ENCODE peak calls at places on chromosomes 16 and 17, in nine cellular contexts. One of them, this sample, is unnamed. For H3K4me1, the result is how much of the 10 kb centered on the place peaks cover.

GRCh38 chr17:44108440-44109311 is 14.8 kb downstream of the HDAC5 start:
- DNase-seq in IMR-90: peak
- DNase-seq in mammary epithelial cell: no peak
- DNase-seq in fibroblast of lung: peak
- DNase-seq in PC-3: no peak
- DNase-seq in H1: no peak
- DNase-seq in neural progenitor cell: no peak
- DNase-seq in DND-41: no peak
- DNase-seq in mesendoderm: no peak
- DNase-seq in this sample: peak

GRCh38 chr16:68364601-68364998 is 53.8 kb downstream of the PRMT7 start:
- DNase-seq in IMR-90: peak
- DNase-seq in mammary epithelial cell: no peak
- DNase-seq in fibroblast of lung: no peak
- DNase-seq in PC-3: no peak
- DNase-seq in H1: peak
- DNase-seq in neural progenitor cell: no peak
- DNase-seq in DND-41: no peak
- DNase-seq in mesendoderm: peak
- DNase-seq in this sample: peak

GRCh38 chr17:18027280-18027679 is 11.7 kb downstream of the ATPAF2 start:
- DNase-seq in IMR-90: no peak
- DNase-seq in mammary epithelial cell: no peak
- DNase-seq in fibroblast of lung: no peak
- DNase-seq in PC-3: no peak
- DNase-seq in H1: no peak
- DNase-seq in neural progenitor cell: no peak
- DNase-seq in DND-41: no peak
- DNase-seq in mesendoderm: no peak
- DNase-seq in this sample: no peak

GRCh38 chr17:57340160-57340981 is 84.0 kb downstream of the MSI2 start:
- DNase-seq in IMR-90: no peak
- DNase-seq in mammary epithelial cell: no peak
- DNase-seq in fibroblast of lung: no peak
- DNase-seq in PC-3: no peak
- DNase-seq in H1: no peak
- DNase-seq in neural progenitor cell: no peak
- DNase-seq in DND-41: no peak
- DNase-seq in mesendoderm: no peak
- DNase-seq in this sample: no peak

GRCh38 chr16:56513972-56514371 is 5.9 kb downstream of the BBS2 start:
- DNase-seq in IMR-90: peak
- DNase-seq in mammary epithelial cell: peak
- DNase-seq in fibroblast of lung: peak
- DNase-seq in PC-3: peak
- DNase-seq in H1: no peak
- DNase-seq in neural progenitor cell: peak
- DNase-seq in DND-41: peak
- DNase-seq in mesendoderm: peak
- DNase-seq in this sample: peak

GRCh38 chr17:64736804-64737492 is 74.8 kb upstream of the SMURF2 start:
- DNase-seq in IMR-90: peak
- DNase-seq in mammary epithelial cell: peak
- DNase-seq in fibroblast of lung: peak
- DNase-seq in PC-3: peak
- DNase-seq in H1: peak
- DNase-seq in neural progenitor cell: peak
- DNase-seq in DND-41: peak
- DNase-seq in mesendoderm: peak
- DNase-seq in this sample: peak

GRCh38 chr16:31063843-31064611 is 10.0 kb downstream of the ZNF668 start:
- DNase-seq in IMR-90: no peak
- DNase-seq in mammary epithelial cell: no peak
- DNase-seq in fibroblast of lung: no peak
- DNase-seq in PC-3: no peak
- DNase-seq in H1: no peak
- DNase-seq in neural progenitor cell: no peak
- DNase-seq in DND-41: no peak
- DNase-seq in mesendoderm: no peak
- DNase-seq in this sample: no peak

GRCh38 chr17:32302037-32302436 is 36.4 kb downstream of the RHBDL3 start:
- DNase-seq in IMR-90: no peak
- DNase-seq in mammary epithelial cell: no peak
- DNase-seq in fibroblast of lung: no peak
- DNase-seq in PC-3: no peak
- DNase-seq in H1: no peak
- DNase-seq in neural progenitor cell: no peak
- DNase-seq in DND-41: no peak
- DNase-seq in mesendoderm: no peak
- DNase-seq in this sample: no peak

GRCh38 chr16:53080345-53081031 is 25.7 kb downstream of the CHD9 start:
- DNase-seq in IMR-90: peak
- DNase-seq in mammary epithelial cell: peak
- DNase-seq in fibroblast of lung: peak
- DNase-seq in PC-3: peak
- DNase-seq in H1: no peak
- DNase-seq in neural progenitor cell: no peak
- DNase-seq in DND-41: no peak
- DNase-seq in mesendoderm: peak
- DNase-seq in this sample: peak

GRCh38 chr16:22413819-22414218 is 39.4 kb upstream of the CDR2 start:
- DNase-seq in IMR-90: no peak
- DNase-seq in mammary epithelial cell: no peak
- DNase-seq in fibroblast of lung: no peak
- DNase-seq in PC-3: no peak
- DNase-seq in H1: peak
- DNase-seq in neural progenitor cell: no peak
- DNase-seq in DND-41: no peak
- DNase-seq in mesendoderm: no peak
- DNase-seq in this sample: no peak

GRCh38 chr17:11182430-11182829 is 58.6 kb upstream of the SHISA6 start:
- DNase-seq in IMR-90: no peak
- DNase-seq in mammary epithelial cell: no peak
- DNase-seq in fibroblast of lung: no peak
- DNase-seq in PC-3: no peak
- DNase-seq in H1: no peak
- DNase-seq in neural progenitor cell: no peak
- DNase-seq in DND-41: no peak
- DNase-seq in mesendoderm: peak
- DNase-seq in this sample: no peak

GRCh38 chr17:59046192-59046591 is 60.5 kb downstream of the TRIM37 start:
- DNase-seq in IMR-90: peak
- DNase-seq in mammary epithelial cell: no peak
- DNase-seq in fibroblast of lung: peak
- DNase-seq in PC-3: no peak
- DNase-seq in H1: no peak
- DNase-seq in neural progenitor cell: no peak
- DNase-seq in DND-41: no peak
- DNase-seq in mesendoderm: no peak
- DNase-seq in this sample: no peak

GRCh38 chr17:74240637-74241036 is 27.3 kb downstream of the TTYH2 start:
- DNase-seq in IMR-90: no peak
- DNase-seq in mammary epithelial cell: no peak
- DNase-seq in fibroblast of lung: peak
- DNase-seq in PC-3: no peak
- DNase-seq in H1: no peak
- DNase-seq in neural progenitor cell: no peak
- DNase-seq in DND-41: no peak
- DNase-seq in mesendoderm: no peak
- DNase-seq in this sample: peak

GRCh38 chr17:15967706-15968399 is 22.9 kb downstream of the ADORA2B start:
- DNase-seq in IMR-90: no peak
- DNase-seq in mammary epithelial cell: no peak
- DNase-seq in fibroblast of lung: no peak
- DNase-seq in PC-3: no peak
- DNase-seq in H1: no peak
- DNase-seq in neural progenitor cell: no peak
- DNase-seq in DND-41: no peak
- DNase-seq in mesendoderm: no peak
- DNase-seq in this sample: no peak
- H3K4me2 ChIP-seq in IMR-90: no peak
- H3K4me2 ChIP-seq in mammary epithelial cell: no peak
- H3K4me2 ChIP-seq in fibroblast of lung: no peak
- H3K4me2 ChIP-seq in PC-3: no peak
- H3K4me2 ChIP-seq in H1: peak
- H3K4me2 ChIP-seq in neural progenitor cell: peak
- H3K4me2 ChIP-seq in DND-41: no peak
- H3K4me2 ChIP-seq in mesendoderm: no peak
- H3K4me2 ChIP-seq in this sample: no peak

GRCh38 chr17:68103148-68103547 is 67.6 kb downstream of the KPNA2 start:
- DNase-seq in IMR-90: no peak
- DNase-seq in mammary epithelial cell: peak
- DNase-seq in fibroblast of lung: no peak
- DNase-seq in PC-3: no peak
- DNase-seq in H1: no peak
- DNase-seq in neural progenitor cell: no peak
- DNase-seq in DND-41: no peak
- DNase-seq in mesendoderm: no peak
- DNase-seq in this sample: no peak

GRCh38 chr17:68108313-68109000 is 72.9 kb downstream of the KPNA2 start:
- DNase-seq in IMR-90: no peak
- DNase-seq in mammary epithelial cell: no peak
- DNase-seq in fibroblast of lung: no peak
- DNase-seq in PC-3: no peak
- DNase-seq in H1: no peak
- DNase-seq in neural progenitor cell: no peak
- DNase-seq in DND-41: no peak
- DNase-seq in mesendoderm: no peak
- DNase-seq in this sample: no peak

GRCh38 chr17:68106085-68106484 is 70.5 kb downstream of the KPNA2 start:
- DNase-seq in IMR-90: no peak
- DNase-seq in mammary epithelial cell: no peak
- DNase-seq in fibroblast of lung: no peak
- DNase-seq in PC-3: no peak
- DNase-seq in H1: no peak
- DNase-seq in neural progenitor cell: no peak
- DNase-seq in DND-41: no peak
- DNase-seq in mesendoderm: no peak
- DNase-seq in this sample: no peak

GRCh38 chr17:68101992-68102758 is 66.6 kb downstream of the KPNA2 start:
- DNase-seq in IMR-90: no peak
- DNase-seq in mammary epithelial cell: peak
- DNase-seq in fibroblast of lung: no peak
- DNase-seq in PC-3: peak
- DNase-seq in H1: no peak
- DNase-seq in neural progenitor cell: peak
- DNase-seq in DND-41: peak
- DNase-seq in mesendoderm: no peak
- DNase-seq in this sample: peak

GRCh38 chr17:68107373-68107772 is 71.8 kb downstream of the KPNA2 start:
- DNase-seq in IMR-90: no peak
- DNase-seq in mammary epithelial cell: no peak
- DNase-seq in fibroblast of lung: no peak
- DNase-seq in PC-3: no peak
- DNase-seq in H1: no peak
- DNase-seq in neural progenitor cell: no peak
- DNase-seq in DND-41: no peak
- DNase-seq in mesendoderm: no peak
- DNase-seq in this sample: no peak
- H3K9ac ChIP-seq in IMR-90: no peak
- H3K9ac ChIP-seq in mammary epithelial cell: no peak
- H3K9ac ChIP-seq in fibroblast of lung: no peak
- H3K9ac ChIP-seq in PC-3: no peak
- H3K9ac ChIP-seq in H1: no peak
- H3K9ac ChIP-seq in neural progenitor cell: no peak
- H3K9ac ChIP-seq in DND-41: no peak
- H3K9ac ChIP-seq in mesendoderm: no peak
- H3K9ac ChIP-seq in this sample: no peak

GRCh38 chr16:76059701-76060100 is 217.5 kb upstream of the CNTNAP4 start:
- DNase-seq in IMR-90: no peak
- DNase-seq in mammary epithelial cell: no peak
- DNase-seq in fibroblast of lung: no peak
- DNase-seq in PC-3: no peak
- DNase-seq in H1: no peak
- DNase-seq in neural progenitor cell: no peak
- DNase-seq in DND-41: no peak
- DNase-seq in mesendoderm: no peak
- DNase-seq in this sample: no peak

GRCh38 chr16:76059186-76059585 is 218.0 kb upstream of the CNTNAP4 start:
- DNase-seq in IMR-90: no peak
- DNase-seq in mammary epithelial cell: peak
- DNase-seq in fibroblast of lung: no peak
- DNase-seq in PC-3: peak
- DNase-seq in H1: no peak
- DNase-seq in neural progenitor cell: no peak
- DNase-seq in DND-41: no peak
- DNase-seq in mesendoderm: no peak
- DNase-seq in this sample: no peak
- H3K4me1 ChIP-seq in IMR-90: under half
- H3K4me1 ChIP-seq in mammary epithelial cell: under half
- H3K4me1 ChIP-seq in fibroblast of lung: under half
- H3K4me1 ChIP-seq in PC-3: under half
- H3K4me1 ChIP-seq in H1: under half
- H3K4me1 ChIP-seq in neural progenitor cell: under half
- H3K4me1 ChIP-seq in DND-41: under half
- H3K4me1 ChIP-seq in mesendoderm: under half
- H3K4me1 ChIP-seq in this sample: under half

GRCh38 chr16:12025472-12025871 is 48.9 kb downstream of the SNX29 start:
- DNase-seq in IMR-90: no peak
- DNase-seq in mammary epithelial cell: no peak
- DNase-seq in fibroblast of lung: no peak
- DNase-seq in PC-3: no peak
- DNase-seq in H1: no peak
- DNase-seq in neural progenitor cell: no peak
- DNase-seq in DND-41: no peak
- DNase-seq in mesendoderm: peak
- DNase-seq in this sample: no peak

GRCh38 chr16:12025926-12026325 is 49.4 kb downstream of the SNX29 start:
- DNase-seq in IMR-90: no peak
- DNase-seq in mammary epithelial cell: no peak
- DNase-seq in fibroblast of lung: no peak
- DNase-seq in PC-3: no peak
- DNase-seq in H1: no peak
- DNase-seq in neural progenitor cell: no peak
- DNase-seq in DND-41: no peak
- DNase-seq in mesendoderm: no peak
- DNase-seq in this sample: no peak

GRCh38 chr16:12028220-12028619 is 51.7 kb downstream of the SNX29 start:
- DNase-seq in IMR-90: no peak
- DNase-seq in mammary epithelial cell: no peak
- DNase-seq in fibroblast of lung: no peak
- DNase-seq in PC-3: no peak
- DNase-seq in H1: no peak
- DNase-seq in neural progenitor cell: no peak
- DNase-seq in DND-41: no peak
- DNase-seq in mesendoderm: no peak
- DNase-seq in this sample: no peak

GRCh38 chr16:12027091-12027490 is 50.6 kb downstream of the SNX29 start:
- DNase-seq in IMR-90: no peak
- DNase-seq in mammary epithelial cell: peak
- DNase-seq in fibroblast of lung: no peak
- DNase-seq in PC-3: peak
- DNase-seq in H1: no peak
- DNase-seq in neural progenitor cell: no peak
- DNase-seq in DND-41: no peak
- DNase-seq in mesendoderm: peak
- DNase-seq in this sample: no peak

DNA sequence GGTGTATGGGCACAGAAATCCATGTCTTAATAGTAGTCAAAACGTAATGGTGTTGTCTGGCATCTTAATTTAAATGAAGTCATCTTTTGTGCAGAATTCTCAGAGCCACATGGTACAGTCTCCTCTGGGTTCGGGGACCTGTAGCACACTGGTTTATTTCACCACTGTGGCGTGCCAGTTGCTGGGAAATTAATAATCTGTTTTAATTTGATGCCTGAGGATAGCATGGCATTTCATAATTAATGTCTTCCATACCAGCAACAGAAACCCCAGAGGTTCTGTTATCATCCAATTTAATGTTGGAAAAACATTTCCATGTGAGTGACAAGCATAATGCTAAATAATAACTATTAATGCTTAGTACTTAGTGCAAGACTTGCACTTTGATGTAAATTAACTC is 51.0 kb downstream of the SNX29 start:
- DNase-seq in IMR-90: no peak
- DNase-seq in mammary epithelial cell: no peak
- DNase-seq in fibroblast of lung: no peak
- DNase-seq in PC-3: no peak
- DNase-seq in H1: no peak
- DNase-seq in neural progenitor cell: no peak
- DNase-seq in DND-41: no peak
- DNase-seq in mesendoderm: no peak
- DNase-seq in this sample: no peak
- H3K4me2 ChIP-seq in IMR-90: no peak
- H3K4me2 ChIP-seq in mammary epithelial cell: peak
- H3K4me2 ChIP-seq in fibroblast of lung: no peak
- H3K4me2 ChIP-seq in PC-3: peak
- H3K4me2 ChIP-seq in H1: no peak
- H3K4me2 ChIP-seq in neural progenitor cell: no peak
- H3K4me2 ChIP-seq in DND-41: no peak
- H3K4me2 ChIP-seq in mesendoderm: no peak
- H3K4me2 ChIP-seq in this sample: no peak